ENCODE peak calls at places on chromosomes 6 and 20, in four cellular contexts. L is K562, T is AG09309, C is AG10803. J is an unnamed sample.

GRCh38 chr6:108689279-108690161 is 128.8 kb downstream of the FOXO3 start:
- DNase-seq in L (peak; percentile 82), T (peak; percentile 71), C (peak; percentile 84), J (peak; percentile 88)

GRCh38 chr6:47337519-47337918 is 27.8 kb upstream of the TNFRSF21 start:
- DNase-seq in L (no peak), T (no peak), C (no peak), J (no peak)

GRCh38 chr20:62993856-62994494 is 12.8 kb downstream of the BHLHE23 start:
- DNase-seq in L (no peak), T (no peak), C (no peak), J (no peak)

GRCh38 chr20:46552460-46553420 is 2.3 kb upstream of the OCSTAMP start:
- DNase-seq in L (peak; percentile 8), T (no peak), C (no peak), J (no peak)

GRCh38 chr20:49887828-49888340 is 27.4 kb downstream of the SPATA2 start:
- DNase-seq in L (no peak), T (no peak), C (no peak), J (no peak)

GRCh38 chr6:153312633-153313032 is 181.6 kb upstream of the RGS17 start:
- DNase-seq in L (peak; percentile 4), T (peak; percentile 2), C (peak; percentile 24), J (peak; percentile 22)

GRCh38 chr6:43093361-43094289 is 17.5 kb downstream of the PTK7 start:
- DNase-seq in L (peak; percentile 82), T (peak; percentile 64), C (peak; percentile 91), J (peak; percentile 90)

GRCh38 chr6:44558315-44559227 is 171.1 kb downstream of the CDC5L start:
- DNase-seq in L (no peak), T (no peak), C (no peak), J (peak; percentile 47)

GRCh38 chr20:44678247-44678646 is 26.7 kb upstream of the ADA start:
- DNase-seq in L (no peak), T (no peak), C (no peak), J (no peak)

GRCh38 chr20:37200376-37200775 is 21.0 kb upstream of the MROH8 start:
- DNase-seq in L (no peak), T (no peak), C (no peak), J (no peak)

GRCh38 chr20:37200926-37201826 is 21.8 kb upstream of the MROH8 start:
- DNase-seq in L (no peak), T (no peak), C (no peak), J (no peak)

GRCh38 chr20:37204056-37204455 is 24.7 kb upstream of the MROH8 start:
- DNase-seq in L (no peak), T (no peak), C (peak; percentile 31), J (no peak)

GRCh38 chr20:37201827-37202162 is 22.4 kb upstream of the MROH8 start:
- DNase-seq in L (no peak), T (no peak), C (no peak), J (no peak)

GRCh38 chr20:37202267-37202943 is 23.1 kb upstream of the MROH8 start:
- DNase-seq in L (peak; percentile 48), T (peak; percentile 95), C (peak; percentile 98), J (peak; percentile 96)
- TF ChIP-seq CTCF in L (peak; percentile 71), T (peak; percentile 81), C (peak; percentile 81), J (peak; percentile 93)

GRCh38 chr6:148598690-148599089 is 148.1 kb upstream of the UST start:
- DNase-seq in L (no peak), T (no peak), C (no peak), J (no peak)
- H3K4me3 ChIP-seq in L (no peak overlapping the region), T (no peak overlapping the region), C (no peak overlapping the region), J (no peak overlapping the region)

DNA sequence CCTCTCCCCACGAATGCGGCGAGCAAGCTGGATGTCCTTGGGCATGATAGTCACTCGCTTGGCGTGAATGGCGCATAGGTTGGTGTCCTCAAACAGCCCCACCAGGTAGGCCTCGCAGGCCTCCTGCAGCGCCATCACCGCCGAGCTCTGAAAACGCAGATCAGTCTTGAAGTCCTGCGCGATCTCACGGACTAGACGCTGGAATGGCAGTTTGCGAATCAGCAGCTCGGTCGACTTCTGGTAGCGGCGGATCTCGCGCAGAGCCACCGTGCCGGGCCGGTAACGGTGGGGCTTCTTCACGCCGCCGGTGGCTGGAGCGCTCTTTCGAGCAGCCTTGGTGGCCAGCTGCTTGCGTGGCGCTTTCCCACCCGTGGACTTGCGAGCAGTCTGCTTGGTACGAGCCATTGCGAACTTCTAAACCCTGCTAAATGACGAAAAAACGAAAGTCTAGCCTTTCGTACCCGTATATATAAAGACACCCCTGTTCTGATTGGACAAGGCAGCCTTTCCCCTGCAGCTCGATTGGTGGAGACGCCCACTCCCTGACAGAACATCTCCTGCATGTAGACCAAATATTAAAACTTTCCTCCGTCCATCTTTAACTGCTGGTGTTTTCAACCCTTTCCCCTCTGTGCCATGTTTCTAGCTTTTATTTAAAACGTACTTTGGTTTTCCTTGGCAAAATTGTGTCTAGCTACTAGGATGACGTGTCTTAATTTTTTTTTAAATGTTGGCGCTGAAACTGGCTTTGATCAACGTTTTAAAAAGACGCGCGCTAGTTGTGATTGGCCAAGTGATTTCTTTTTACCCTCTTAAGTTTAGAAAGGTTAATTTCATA is 109.8 kb downstream of the HFE start:
- DNase-seq in L (peak; percentile 93), T (peak; percentile 87), C (peak; percentile 91), J (peak; percentile 96)
- TF ChIP-seq CTCF in L (peak; percentile 19), T (no peak), C (peak; percentile 4), J (no peak)

GRCh38 chr6:32415521-32416019 is 8.6 kb upstream of the BTNL2 start:
- DNase-seq in L (peak; percentile 81), T (peak; percentile 24), C (peak; percentile 59), J (peak; percentile 72)
- H3K4me3 ChIP-seq in L (no peak overlapping the region), T (no peak overlapping the region), C (no peak overlapping the region), J (no peak overlapping the region)

GRCh38 chr20:17617212-17617867 is 47.5 kb downstream of the DSTN start:
- DNase-seq in L (peak; percentile 56), T (no peak), C (peak; percentile 21), J (peak; percentile 31)
- TF ChIP-seq CTCF in L (peak; percentile 63), T (peak; percentile 63), C (peak; percentile 58), J (peak; percentile 57)

GRCh38 chr6:99550046-99550445 is 18.4 kb downstream of the CCNC start:
- DNase-seq in L (no peak), T (no peak), C (no peak), J (no peak)

GRCh38 chr6:99548706-99549105 is 19.8 kb downstream of the CCNC start:
- DNase-seq in L (no peak), T (no peak), C (no peak), J (no peak)

GRCh38 chr6:99547526-99547925 is 20.9 kb downstream of the CCNC start:
- DNase-seq in L (no peak), T (no peak), C (no peak), J (no peak)

GRCh38 chr6:99543968-99544367 is 24.5 kb downstream of the CCNC start:
- DNase-seq in L (no peak), T (no peak), C (no peak), J (no peak)

DNA sequence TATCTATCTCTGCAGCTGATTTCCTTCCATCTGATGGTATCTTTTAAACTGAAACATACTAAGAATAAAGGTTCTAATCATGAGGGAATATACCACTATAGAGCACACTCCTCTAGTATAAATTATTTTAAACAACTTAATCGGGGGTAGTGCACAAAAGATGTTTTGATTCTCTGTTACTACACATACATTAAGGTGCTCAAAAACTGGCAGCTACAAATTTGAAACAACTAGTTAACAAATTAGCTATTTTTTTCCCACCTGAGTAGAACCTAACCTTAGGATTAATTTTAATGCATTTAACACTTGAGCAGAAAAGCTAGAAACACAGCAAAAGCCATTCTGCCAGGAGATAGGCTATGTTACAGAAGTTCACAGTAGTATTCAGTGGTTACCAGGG is 23.0 kb downstream of the CCNC start:
- DNase-seq in L (no peak), T (no peak), C (no peak), J (no peak)
- H3K4me3 ChIP-seq in L (no peak overlapping the region), T (no peak overlapping the region), C (no peak overlapping the region), J (no peak overlapping the region)

DNA sequence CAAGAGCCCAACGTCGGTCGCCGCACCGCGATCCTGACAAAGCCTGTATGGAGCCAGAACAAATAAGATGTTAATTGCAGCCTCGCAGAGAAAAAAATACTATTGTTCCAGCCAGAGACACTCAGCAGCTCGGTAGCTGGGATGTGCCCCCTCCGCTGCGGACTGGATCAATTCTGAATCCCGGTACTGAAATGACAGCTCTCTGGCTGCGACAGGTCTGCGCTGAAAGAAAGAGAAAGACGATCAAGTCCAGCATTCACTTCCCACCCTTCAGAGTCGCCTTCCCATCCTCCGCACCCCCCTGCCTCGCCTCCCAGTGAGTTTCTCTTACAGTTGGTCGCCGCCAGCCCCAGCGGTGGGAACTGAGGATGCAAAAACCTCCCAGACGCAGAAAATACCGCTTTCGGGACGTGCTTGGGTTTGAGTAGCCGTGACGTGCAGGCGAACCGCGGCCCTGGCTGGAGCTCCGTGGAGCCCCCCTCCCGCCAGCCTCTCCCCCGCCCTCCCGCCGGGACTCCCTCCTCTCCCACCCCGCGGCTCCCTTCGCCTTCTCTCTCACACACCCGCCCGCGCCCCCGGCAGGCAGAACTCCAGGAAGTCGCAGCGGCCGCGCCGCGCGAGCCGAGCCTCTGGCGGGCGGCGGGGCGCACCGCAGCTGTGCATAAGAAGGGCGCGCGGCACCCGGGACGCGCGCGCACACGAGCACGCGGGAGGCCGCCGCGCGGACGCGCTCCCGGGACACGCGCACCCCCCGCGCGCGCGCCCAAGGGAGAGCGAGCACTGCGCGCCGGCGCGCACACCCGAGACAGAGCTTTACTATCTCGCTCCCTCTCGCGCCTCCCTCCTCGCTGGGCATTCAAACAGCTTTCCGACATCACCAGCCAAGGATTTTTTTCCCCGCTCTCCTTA is at the start of gene ADGRB3:
- DNase-seq in L (peak; percentile 93), T (no peak), C (peak; percentile 39), J (peak; percentile 36)
- TF ChIP-seq CTCF in L (no peak), T (no peak), C (no peak), J (no peak)

GRCh38 chr6:134351615-134352474 is 33.9 kb upstream of the SGK1 start:
- DNase-seq in L (no peak), T (no peak), C (no peak), J (no peak)
- H3K4me3 ChIP-seq in L (no peak overlapping the region), T (no peak overlapping the region), C (no peak overlapping the region), J (no peak overlapping the region)